ENCODE peak calls at places on chromosomes 2 and 18, in eight cellular contexts. O, U, F, B, K, E, A and P are unnamed samples.

GRCh38 chr2:85053802-85054201 is 79.4 kb upstream of the TCF7L1 start:
- DNase-seq in E (no peak), K (no peak), A (peak; percentile 70), O (no peak), F (peak; percentile 35), B (no peak), U (peak; percentile 35), P (peak; percentile 30)

GRCh38 chr18:31155498-31155897 is 7.2 kb downstream of the DSC1 start:
- DNase-seq in U (no peak), O (no peak), F (no peak), E (no peak), A (no peak), K (no peak), B (no peak), P (no peak)

GRCh38 chr2:46815121-46815802 is 100.3 kb downstream of the MCFD2 start:
- DNase-seq in B (no peak), A (no peak), U (no peak), E (no peak), O (no peak), F (peak; percentile 41), K (no peak), P (no peak)

GRCh38 chr2:94987074-94988020 is 38.2 kb upstream of the MAL start:
- DNase-seq in B (no peak), F (no peak), O (no peak), E (no peak), U (no peak), K (no peak), A (no peak), P (no peak)

GRCh38 chr2:20818820-20819219 is 4.1 kb downstream of the LDAH start:
- DNase-seq in B (no peak), K (no peak), F (no peak), O (no peak), E (no peak), A (no peak), U (no peak), P (no peak)

GRCh38 chr2:207330912-207331311 is 165.2 kb upstream of the KLF7 start:
- DNase-seq in F (peak; percentile 96), A (peak; percentile 89), U (peak; percentile 87), E (peak; percentile 86), B (no peak), K (no peak), O (no peak), P (peak; percentile 98)

GRCh38 chr2:232321156-232321816 is 57.3 kb upstream of the ALPP start:
- DNase-seq in U (no peak), E (no peak), A (no peak), K (no peak), F (no peak), O (no peak), B (no peak), P (no peak)

GRCh38 chr18:11925800-11926481 is 17.8 kb upstream of the MPPE1 start:
- DNase-seq in A (no peak), E (no peak), O (no peak), U (no peak), K (no peak), F (no peak), B (no peak), P (no peak)

GRCh38 chr2:65436169-65436824 is 3.9 kb upstream of the SPRED2 start:
- DNase-seq in B (peak; percentile 91), U (peak; percentile 89), K (peak; percentile 87), F (peak; percentile 98), A (peak; percentile 95), O (no peak), E (peak; percentile 59), P (peak; percentile 98)

GRCh38 chr2:3265471-3265870 is 112.1 kb downstream of the EIPR1 start:
- DNase-seq in F (no peak), E (no peak), A (no peak), B (no peak), K (no peak), U (no peak), O (no peak), P (no peak)

GRCh38 chr2:144996225-144996795 is 476.4 kb upstream of the ZEB2 start:
- DNase-seq in B (no peak), A (peak; percentile 59), E (no peak), U (no peak), K (no peak), F (peak; percentile 62), O (no peak), P (peak; percentile 79)

GRCh38 chr2:205073433-205074020 is 528.3 kb downstream of the PARD3B start:
- DNase-seq in A (no peak), F (no peak), U (no peak), K (no peak), B (no peak), O (no peak), E (no peak), P (no peak)

GRCh38 chr18:55406374-55407045 is 181.5 kb downstream of the TCF4 start:
- DNase-seq in E (no peak), B (no peak), K (peak; percentile 43), U (no peak), A (no peak), F (no peak), O (no peak), P (no peak)

GRCh38 chr2:121505005-121505404 is 25.7 kb upstream of the RNU4ATAC start:
- DNase-seq in U (no peak), E (peak; percentile 90), F (peak; percentile 95), B (no peak), O (no peak), K (no peak), A (peak; percentile 79), P (peak; percentile 92)